ENCODE peak calls at places on chromosomes 2 and 18, in four cellular contexts. One of them, this sample, is unnamed.

GRCh38 chr18:21004721-21005120 is 106.9 kb downstream of the ROCK1 start:
- DNase-seq in GM13977: no peak
- DNase-seq in renal cortical epithelial cell: peak; percentile 82
- DNase-seq in amygdala: no peak
- DNase-seq in this sample: no peak

GRCh38 chr18:3885209-3885792 is 435.3 kb downstream of the TGIF1 start:
- DNase-seq in GM13977: peak; percentile 29
- DNase-seq in renal cortical epithelial cell: no peak
- DNase-seq in amygdala: no peak
- DNase-seq in this sample: peak; percentile 27

GRCh38 chr2:219118504-219118903 is 42.1 kb downstream of the NHEJ1 start:
- DNase-seq in GM13977: no peak
- DNase-seq in renal cortical epithelial cell: no peak
- DNase-seq in amygdala: no peak
- DNase-seq in this sample: no peak

GRCh38 chr18:27785815-27786537 is 391.0 kb downstream of the CDH2 start:
- DNase-seq in GM13977: no peak
- DNase-seq in renal cortical epithelial cell: no peak
- DNase-seq in amygdala: no peak
- DNase-seq in this sample: no peak

GRCh38 chr2:29207352-29207751 is 92.1 kb downstream of the CLIP4 start:
- DNase-seq in GM13977: no peak
- DNase-seq in renal cortical epithelial cell: no peak
- DNase-seq in amygdala: no peak
- DNase-seq in this sample: no peak

GRCh38 chr2:238883315-238884004 is 35.6 kb downstream of the TWIST2 start:
- DNase-seq in GM13977: no peak
- DNase-seq in renal cortical epithelial cell: no peak
- DNase-seq in amygdala: no peak
- DNase-seq in this sample: no peak

GRCh38 chr2:68774569-68775271 is 40.1 kb downstream of the ARHGAP25 start:
- DNase-seq in GM13977: peak; percentile 67
- DNase-seq in renal cortical epithelial cell: no peak
- DNase-seq in amygdala: peak; percentile 18
- DNase-seq in this sample: no peak

GRCh38 chr2:217370391-217370790 is 510.5 kb upstream of the TNP1 start:
- DNase-seq in GM13977: no peak
- DNase-seq in renal cortical epithelial cell: peak; percentile 88
- DNase-seq in amygdala: no peak
- DNase-seq in this sample: peak; percentile 21

GRCh38 chr2:2229898-2230817 is 100.9 kb downstream of the MYT1L start:
- DNase-seq in GM13977: no peak
- DNase-seq in renal cortical epithelial cell: no peak
- DNase-seq in amygdala: peak; percentile 13
- DNase-seq in this sample: no peak

GRCh38 chr18:53943463-53943862 is 281.0 kb downstream of the MBD2 start:
- DNase-seq in GM13977: no peak
- DNase-seq in renal cortical epithelial cell: no peak
- DNase-seq in amygdala: no peak
- DNase-seq in this sample: no peak

GRCh38 chr2:29139152-29139551 is 23.9 kb downstream of the CLIP4 start:
- DNase-seq in GM13977: no peak
- DNase-seq in renal cortical epithelial cell: no peak
- DNase-seq in amygdala: no peak
- DNase-seq in this sample: no peak

GRCh38 chr18:9520666-9521065 is 45.4 kb downstream of the RALBP1 start:
- DNase-seq in GM13977: no peak
- DNase-seq in renal cortical epithelial cell: no peak
- DNase-seq in amygdala: no peak
- DNase-seq in this sample: no peak

GRCh38 chr2:217262916-217263315 is 403.1 kb upstream of the TNP1 start:
- DNase-seq in GM13977: no peak
- DNase-seq in renal cortical epithelial cell: no peak
- DNase-seq in amygdala: no peak
- DNase-seq in this sample: no peak

GRCh38 chr2:28496781-28497180 is 921 bp downstream of the PLB1 start:
- DNase-seq in GM13977: no peak
- DNase-seq in renal cortical epithelial cell: no peak
- DNase-seq in amygdala: no peak
- DNase-seq in this sample: no peak

GRCh38 chr2:232504438-232504837 is 15.8 kb upstream of the PRSS56 start:
- DNase-seq in GM13977: no peak
- DNase-seq in renal cortical epithelial cell: peak; percentile 6
- DNase-seq in amygdala: no peak
- DNase-seq in this sample: no peak

GRCh38 chr18:54774423-54774822 is 53.9 kb upstream of the RAB27B start:
- DNase-seq in GM13977: no peak
- DNase-seq in renal cortical epithelial cell: no peak
- DNase-seq in amygdala: no peak
- DNase-seq in this sample: no peak

GRCh38 chr2:98148968-98149697 is 62.2 kb downstream of the VWA3B start:
- DNase-seq in GM13977: no peak
- DNase-seq in renal cortical epithelial cell: peak; percentile 16
- DNase-seq in amygdala: no peak
- DNase-seq in this sample: peak; percentile 71

GRCh38 chr18:79866889-79867574 is 69.3 kb downstream of the KCNG2 start:
- DNase-seq in GM13977: no peak
- DNase-seq in renal cortical epithelial cell: no peak
- DNase-seq in amygdala: no peak
- DNase-seq in this sample: no peak

GRCh38 chr2:39377226-39377939 is 59.7 kb downstream of the MAP4K3 start:
- DNase-seq in GM13977: peak; percentile 38
- DNase-seq in renal cortical epithelial cell: no peak
- DNase-seq in amygdala: no peak
- DNase-seq in this sample: no peak

GRCh38 chr2:172655091-172655837 is 80.4 kb upstream of the RAPGEF4 start:
- DNase-seq in GM13977: no peak
- DNase-seq in renal cortical epithelial cell: peak; percentile 93
- DNase-seq in amygdala: no peak
- DNase-seq in this sample: no peak

GRCh38 chr2:239326831-239327535 is 73.8 kb downstream of the HDAC4 start:
- DNase-seq in GM13977: peak; percentile 75
- DNase-seq in renal cortical epithelial cell: peak; percentile 73
- DNase-seq in amygdala: no peak
- DNase-seq in this sample: no peak

GRCh38 chr2:224584768-224585204 is 377 bp downstream of the CUL3 start:
- DNase-seq in GM13977: peak; percentile 73
- DNase-seq in renal cortical epithelial cell: no peak
- DNase-seq in amygdala: no peak
- DNase-seq in this sample: peak; percentile 35

GRCh38 chr18:67864677-67865340 is 348.3 kb upstream of the DSEL start:
- DNase-seq in GM13977: no peak
- DNase-seq in renal cortical epithelial cell: no peak
- DNase-seq in amygdala: no peak
- DNase-seq in this sample: no peak

GRCh38 chr18:55012041-55012440 is 52.8 kb upstream of the CCDC68 start:
- DNase-seq in GM13977: no peak
- DNase-seq in renal cortical epithelial cell: peak; percentile 98
- DNase-seq in amygdala: no peak
- DNase-seq in this sample: no peak

GRCh38 chr2:201579536-201579935 is 63.8 kb downstream of the TMEM237 start:
- DNase-seq in GM13977: no peak
- DNase-seq in renal cortical epithelial cell: no peak
- DNase-seq in amygdala: no peak
- DNase-seq in this sample: no peak

GRCh38 chr18:54162431-54162830 is 62.0 kb downstream of the MBD2 start:
- DNase-seq in GM13977: no peak
- DNase-seq in renal cortical epithelial cell: peak; percentile 30
- DNase-seq in amygdala: no peak
- DNase-seq in this sample: no peak

GRCh38 chr2:25332571-25332970 is 9.2 kb downstream of the DNMT3A start:
- DNase-seq in GM13977: no peak
- DNase-seq in renal cortical epithelial cell: peak; percentile 45
- DNase-seq in amygdala: peak; percentile 61
- DNase-seq in this sample: no peak

GRCh38 chr2:35114765-35115164 is 1240.8 kb upstream of the CRIM1 start:
- DNase-seq in GM13977: no peak
- DNase-seq in renal cortical epithelial cell: peak; percentile 18
- DNase-seq in amygdala: no peak
- DNase-seq in this sample: peak; percentile 7

GRCh38 chr2:226767056-226767813 is 32.4 kb downstream of the IRS1 start:
- DNase-seq in GM13977: no peak
- DNase-seq in renal cortical epithelial cell: no peak
- DNase-seq in amygdala: no peak
- DNase-seq in this sample: no peak

GRCh38 chr2:121506621-121507020 is 24.1 kb upstream of the RNU4ATAC start:
- DNase-seq in GM13977: no peak
- DNase-seq in renal cortical epithelial cell: peak; percentile 70
- DNase-seq in amygdala: no peak
- DNase-seq in this sample: no peak

GRCh38 chr18:76518073-76518472 is 23.0 kb upstream of the ZNF516 start:
- DNase-seq in GM13977: no peak
- DNase-seq in renal cortical epithelial cell: no peak
- DNase-seq in amygdala: no peak
- DNase-seq in this sample: no peak

GRCh38 chr2:214504599-214505376 is 93.9 kb downstream of the VWC2L start:
- DNase-seq in GM13977: no peak
- DNase-seq in renal cortical epithelial cell: no peak
- DNase-seq in amygdala: no peak
- DNase-seq in this sample: no peak

GRCh38 chr2:124081154-124081771 is 56.2 kb downstream of the CNTNAP5 start:
- DNase-seq in GM13977: no peak
- DNase-seq in renal cortical epithelial cell: no peak
- DNase-seq in amygdala: no peak
- DNase-seq in this sample: no peak

GRCh38 chr2:152432206-152432653 is 97.3 kb downstream of the FMNL2 start:
- DNase-seq in GM13977: no peak
- DNase-seq in renal cortical epithelial cell: peak; percentile 95
- DNase-seq in amygdala: no peak
- DNase-seq in this sample: peak; percentile 42

GRCh38 chr2:147989809-147990403 is 30.6 kb downstream of the ORC4 start:
- DNase-seq in GM13977: peak; percentile 55
- DNase-seq in renal cortical epithelial cell: peak; percentile 68
- DNase-seq in amygdala: no peak
- DNase-seq in this sample: peak; percentile 47